ENCODE peak calls at places on chromosome 18, in five cellular contexts. One of them, this sample, is unnamed.
A peak's percentile ranks its signal among the peaks of the same experiment; 100 is the strongest.

GRCh38 chr18:75489493-75490190 is 62.1 kb upstream of the SMIM21 start:
- DNase-seq in HT1080: peak; percentile 95
- DNase-seq in heart left ventricle: no peak
- DNase-seq in PC-3: peak; percentile 91
- DNase-seq in bronchial epithelial cell: peak; percentile 93
- DNase-seq in this sample: no peak

GRCh38 chr18:46264255-46264654 is 160.1 kb downstream of the HAUS1 start:
- DNase-seq in HT1080: no peak
- DNase-seq in bronchial epithelial cell: peak; percentile 37
- DNase-seq in PC-3: no peak
- DNase-seq in heart left ventricle: no peak
- DNase-seq in this sample: no peak

GRCh38 chr18:58335821-58336220 is 291.8 kb downstream of the NEDD4L start:
- DNase-seq in HT1080: no peak
- DNase-seq in PC-3: no peak
- DNase-seq in bronchial epithelial cell: no peak
- DNase-seq in heart left ventricle: no peak
- DNase-seq in this sample: no peak

GRCh38 chr18:12597775-12598174 is 60.1 kb downstream of the SPIRE1 start:
- DNase-seq in heart left ventricle: no peak
- DNase-seq in HT1080: peak; percentile 83
- DNase-seq in bronchial epithelial cell: peak; percentile 80
- DNase-seq in PC-3: peak; percentile 86
- DNase-seq in this sample: no peak

GRCh38 chr18:13260927-13261471 is 42.4 kb downstream of the LDLRAD4 start:
- DNase-seq in HT1080: no peak
- DNase-seq in PC-3: no peak
- DNase-seq in heart left ventricle: no peak
- DNase-seq in bronchial epithelial cell: no peak
- DNase-seq in this sample: no peak

GRCh38 chr18:7514796-7515440 is 52.2 kb upstream of the PTPRM start:
- DNase-seq in HT1080: peak; percentile 32
- DNase-seq in PC-3: no peak
- DNase-seq in heart left ventricle: no peak
- DNase-seq in bronchial epithelial cell: peak; percentile 93
- DNase-seq in this sample: no peak

GRCh38 chr18:78778651-78779050 is 201.0 kb upstream of the SALL3 start:
- DNase-seq in HT1080: no peak
- DNase-seq in bronchial epithelial cell: no peak
- DNase-seq in PC-3: no peak
- DNase-seq in heart left ventricle: no peak
- DNase-seq in this sample: no peak

GRCh38 chr18:286515-287310 is 18.9 kb upstream of the THOC1 start:
- DNase-seq in heart left ventricle: no peak
- DNase-seq in bronchial epithelial cell: peak; percentile 4
- DNase-seq in PC-3: peak; percentile 38
- DNase-seq in HT1080: no peak
- DNase-seq in this sample: peak; percentile 8

GRCh38 chr18:34738173-34738894 is 28.2 kb downstream of the DTNA start:
- DNase-seq in PC-3: peak; percentile 34
- DNase-seq in heart left ventricle: no peak
- DNase-seq in bronchial epithelial cell: peak; percentile 77
- DNase-seq in HT1080: peak; percentile 66
- DNase-seq in this sample: no peak

GRCh38 chr18:45167109-45167551 is 448.1 kb upstream of the SLC14A2 start:
- DNase-seq in HT1080: peak; percentile 61
- DNase-seq in PC-3: peak; percentile 64
- DNase-seq in heart left ventricle: no peak
- DNase-seq in bronchial epithelial cell: peak; percentile 61
- DNase-seq in this sample: no peak

GRCh38 chr18:26874283-26874682 is 8.8 kb upstream of the AQP4 start:
- DNase-seq in HT1080: no peak
- DNase-seq in PC-3: no peak
- DNase-seq in bronchial epithelial cell: peak; percentile 7
- DNase-seq in heart left ventricle: no peak
- DNase-seq in this sample: no peak

GRCh38 chr18:5173646-5174045 is 23.4 kb downstream of the AKAIN1 start:
- DNase-seq in bronchial epithelial cell: no peak
- DNase-seq in heart left ventricle: no peak
- DNase-seq in HT1080: no peak
- DNase-seq in PC-3: no peak
- DNase-seq in this sample: peak; percentile 65

GRCh38 chr18:51150430-51150746 is 47.1 kb downstream of the MEX3C start:
- DNase-seq in HT1080: no peak
- DNase-seq in heart left ventricle: no peak
- DNase-seq in bronchial epithelial cell: no peak
- DNase-seq in PC-3: no peak
- DNase-seq in this sample: no peak

GRCh38 chr18:69557246-69557781 is 156.6 kb downstream of the DOK6 start:
- DNase-seq in heart left ventricle: no peak
- DNase-seq in PC-3: no peak
- DNase-seq in bronchial epithelial cell: peak; percentile 2
- DNase-seq in HT1080: no peak
- DNase-seq in this sample: no peak

GRCh38 chr18:13811993-13812392 is 12.0 kb upstream of the MC5R start:
- DNase-seq in bronchial epithelial cell: no peak
- DNase-seq in PC-3: peak; percentile 36
- DNase-seq in heart left ventricle: no peak
- DNase-seq in HT1080: no peak
- DNase-seq in this sample: no peak

GRCh38 chr18:10142496-10143160 is 228.8 kb downstream of the VAPA start:
- DNase-seq in heart left ventricle: no peak
- DNase-seq in bronchial epithelial cell: peak; percentile 29
- DNase-seq in HT1080: peak; percentile 27
- DNase-seq in PC-3: peak; percentile 22
- DNase-seq in this sample: no peak

GRCh38 chr18:13269599-13270011 is 51.0 kb downstream of the LDLRAD4 start:
- DNase-seq in heart left ventricle: peak; percentile 61
- DNase-seq in bronchial epithelial cell: no peak
- DNase-seq in PC-3: no peak
- DNase-seq in HT1080: no peak
- DNase-seq in this sample: peak; percentile 66

GRCh38 chr18:3305354-3305762 is 43.4 kb downstream of the MYL12B start:
- DNase-seq in heart left ventricle: no peak
- DNase-seq in bronchial epithelial cell: peak; percentile 99
- DNase-seq in HT1080: peak; percentile 92
- DNase-seq in PC-3: peak; percentile 95
- DNase-seq in this sample: no peak

GRCh38 chr18:76827205-76827885 is 5.0 kb downstream of the ZNF236 start:
- DNase-seq in HT1080: no peak
- DNase-seq in heart left ventricle: no peak
- DNase-seq in PC-3: no peak
- DNase-seq in bronchial epithelial cell: no peak
- DNase-seq in this sample: no peak

GRCh38 chr18:9775172-9775571 is 67.1 kb downstream of the RAB31 start:
- DNase-seq in heart left ventricle: no peak
- DNase-seq in HT1080: no peak
- DNase-seq in PC-3: no peak
- DNase-seq in bronchial epithelial cell: no peak
- DNase-seq in this sample: no peak

GRCh38 chr18:13435596-13436333 is 217.2 kb downstream of the LDLRAD4 start:
- DNase-seq in heart left ventricle: no peak
- DNase-seq in HT1080: peak; percentile 61
- DNase-seq in bronchial epithelial cell: no peak
- DNase-seq in PC-3: peak; percentile 65
- DNase-seq in this sample: no peak

This sample was measured in cerebellar cortex.